ENCODE peak calls at places on chromosome 6, in four cellular contexts. L is IMR-90, F is H9, X is H1. H is an unnamed sample.

GRCh38 chr6:147156799-147157382 is 47.3 kb upstream of the STXBP5 start:
- DNase-seq in F (no peak), X (no peak), L (peak; percentile 52), H (no peak)

GRCh38 chr6:2765896-2766766 is 938 bp downstream of the WRNIP1 start:
- DNase-seq in F (no peak), L (peak; percentile 30), X (no peak), H (peak; percentile 61)

GRCh38 chr6:75526502-75527127 is 33.0 kb upstream of the FILIP1 start:
- DNase-seq in L (peak; percentile 80), F (peak; percentile 38), X (peak; percentile 61), H (peak; percentile 62)

GRCh38 chr6:133055527-133055966 is 185.6 kb upstream of the EYA4 start:
- DNase-seq in F (peak; percentile 62), L (no peak), X (peak; percentile 52), H (peak; percentile 3)

GRCh38 chr6:155832596-155832995 is 377.0 kb upstream of the NOX3 start:
- DNase-seq in F (no peak), L (peak; percentile 90), X (no peak), H (peak; percentile 78)

GRCh38 chr6:108874470-108875160 is 26.4 kb downstream of the ARMC2 start:
- DNase-seq in L (peak; percentile 46), F (no peak), X (no peak), H (no peak)

GRCh38 chr6:158619922-158620801 is 24.4 kb downstream of the DYNLT1 start:
- DNase-seq in L (no peak), X (peak; percentile 35), F (no peak), H (no peak)

GRCh38 chr6:33091957-33092356 is 16.2 kb downstream of the HLA-DPB1 start:
- DNase-seq in F (peak; percentile 88), L (no peak), X (peak; percentile 91), H (peak; percentile 79)

GRCh38 chr6:36815962-36816735 is 23.1 kb downstream of the CPNE5 start:
- DNase-seq in X (no peak), F (no peak), L (no peak), H (no peak)

GRCh38 chr6:158835616-158836221 is 16.6 kb upstream of the EZR start:
- DNase-seq in X (no peak), L (peak; percentile 30), F (peak; percentile 79), H (peak; percentile 57)

GRCh38 chr6:5398530-5398929 is 137.2 kb downstream of the FARS2 start:
- DNase-seq in F (no peak), L (peak; percentile 61), X (no peak), H (peak; percentile 35)

GRCh38 chr6:131819507-131820228 is 11.8 kb downstream of the ENPP1 start:
- DNase-seq in L (peak; percentile 94), F (no peak), X (no peak), H (no peak)

GRCh38 chr6:75922226-75922625 is 150.2 kb downstream of the IMPG1 start:
- DNase-seq in L (peak; percentile 39), F (no peak), X (no peak), H (peak; percentile 25)

GRCh38 chr6:169675011-169675410 is 26.8 kb downstream of the WDR27 start:
- DNase-seq in L (no peak), F (no peak), X (peak; percentile 38), H (no peak)

GRCh38 chr6:33958863-33959651 is 155.3 kb upstream of the MLN start:
- DNase-seq in F (no peak), L (no peak), X (no peak), H (peak; percentile 65)

GRCh38 chr6:12049165-12049564 is 37.1 kb downstream of the HIVEP1 start:
- DNase-seq in L (no peak), F (no peak), X (no peak), H (no peak)

GRCh38 chr6:10964684-10965083 is 77.8 kb downstream of the SYCP2L start:
- DNase-seq in X (no peak), F (no peak), L (no peak), H (no peak)

GRCh38 chr6:5115168-5115567 is 30.0 kb downstream of the PPP1R3G start:
- DNase-seq in X (no peak), L (peak; percentile 31), F (no peak), H (no peak)

GRCh38 chr6:26575494-26575939 is 21.2 kb upstream of the ABT1 start:
- DNase-seq in F (peak; percentile 48), L (peak; percentile 28), X (no peak), H (peak; percentile 85)

GRCh38 chr6:56914791-56915658 is 39.9 kb upstream of the BEND6 start:
- DNase-seq in F (no peak), X (no peak), L (no peak), H (no peak)

GRCh38 chr6:44216677-44217331 is at the start of gene MYMX:
- DNase-seq in X (peak; percentile 79), F (peak; percentile 72), L (no peak), H (peak; percentile 40)

GRCh38 chr6:170024940-170025339 is 265.9 kb downstream of the DLL1 start:
- DNase-seq in X (no peak), L (peak; percentile 58), F (no peak), H (no peak)

GRCh38 chr6:128517124-128517523 is 3.3 kb downstream of the PTPRK start:
- DNase-seq in X (no peak), L (no peak), F (no peak), H (no peak)

GRCh38 chr6:128513878-128514277 is 6.5 kb downstream of the PTPRK start:
- DNase-seq in X (no peak), L (no peak), F (no peak), H (no peak)

GRCh38 chr6:128516514-128516898 is 3.9 kb downstream of the PTPRK start:
- DNase-seq in F (no peak), L (peak; percentile 48), X (no peak), H (peak; percentile 57)

GRCh38 chr6:128518531-128519131 is 1.8 kb downstream of the PTPRK start:
- DNase-seq in X (no peak), L (no peak), F (no peak), H (no peak)

GRCh38 chr6:128515550-128516513 is 4.6 kb downstream of the PTPRK start:
- DNase-seq in X (no peak), L (peak; percentile 68), F (no peak), H (no peak)
- H2AK5ac ChIP-seq in X (no peak overlapping the region), L (peak overlapping the region; percentile 16), F (no peak overlapping the region), H (no peak overlapping the region)

GRCh38 chr6:110799655-110800054 is 15.6 kb downstream of the CDK19 start:
- DNase-seq in X (no peak), L (no peak), F (no peak), H (no peak)

GRCh38 chr6:110800839-110801196 is 14.5 kb downstream of the CDK19 start:
- DNase-seq in L (no peak), X (no peak), F (no peak), H (no peak)

GRCh38 chr6:110799181-110799580 is 16.1 kb downstream of the CDK19 start:
- DNase-seq in X (no peak), F (no peak), L (no peak), H (no peak)

DNA sequence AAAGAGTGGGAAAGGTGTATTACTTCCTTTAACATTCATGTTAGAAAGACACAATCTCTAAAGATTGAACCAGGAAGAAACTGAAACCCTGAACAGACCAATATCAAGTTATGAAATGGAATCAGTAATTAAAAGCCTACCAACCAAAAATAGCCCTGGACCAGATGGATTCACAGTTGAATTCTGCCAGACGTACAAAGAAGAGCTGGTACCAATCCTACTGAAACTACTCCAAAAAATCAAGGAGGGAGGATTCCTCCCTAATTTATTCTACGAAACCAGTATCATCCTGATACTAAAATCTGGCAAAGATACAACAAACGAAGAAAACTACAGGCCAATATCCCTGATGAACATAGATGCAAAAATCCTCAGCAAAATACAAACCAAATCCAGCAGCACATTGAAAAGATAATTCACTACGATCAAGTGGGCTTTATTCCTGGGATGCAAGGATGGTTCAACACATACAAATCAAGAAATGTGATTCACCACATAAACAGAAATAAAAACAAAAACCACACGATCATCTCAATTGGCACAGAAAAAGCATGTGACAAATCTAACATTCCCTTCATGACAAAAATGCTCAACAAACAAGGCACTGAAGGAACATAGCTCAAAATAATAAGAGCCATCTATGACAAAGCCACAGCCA is 15.0 kb downstream of the CDK19 start:
- DNase-seq in F (no peak), L (no peak), X (no peak), H (no peak)
- H4K5ac ChIP-seq in F (no peak overlapping the region), L (no peak overlapping the region), X (no peak overlapping the region), H (no peak overlapping the region)

GRCh38 chr6:39886871-39887270 is 47.4 kb downstream of the MOCS1 start:
- DNase-seq in L (no peak), X (no peak), F (no peak), H (no peak)
- H2BK5ac ChIP-seq in L (peak overlapping the region; percentile 96), X (no peak overlapping the region), F (no peak overlapping the region), H (no peak overlapping the region)

GRCh38 chr6:47242483-47243386 is 67.0 kb downstream of the TNFRSF21 start:
- DNase-seq in F (peak; percentile 39), X (no peak), L (peak; percentile 90), H (peak; percentile 79)
- H2AK5ac ChIP-seq in F (no peak overlapping the region), X (no peak overlapping the region), L (no peak overlapping the region), H (no peak overlapping the region)